ENCODE peak calls at places on chromosomes 4 and X, in four cellular contexts. K is GM20000, Q is AG10803, H is BJ. O is an unnamed sample.

GRCh38 chrX:97529801-97530200 is 646.1 kb downstream of the RPA4 start:
- DNase-seq in K (no peak), Q (no peak), H (no peak), O (no peak)

GRCh38 chrX:38656350-38656915 is 95.1 kb downstream of the TSPAN7 start:
- DNase-seq in K (no peak), Q (no peak), H (no peak), O (no peak)

GRCh38 chr4:173490817-173491518 is 39.1 kb downstream of the HAND2 start:
- DNase-seq in K (no peak), Q (peak), H (no peak), O (peak)

GRCh38 chr4:3464911-3465697 is 2.0 kb downstream of the DOK7 start:
- DNase-seq in K (no peak), Q (no peak), H (no peak), O (no peak)

GRCh38 chr4:96052827-96053226 is 212.9 kb downstream of the PDHA2 start:
- DNase-seq in K (no peak), Q (no peak), H (no peak), O (no peak)

GRCh38 chr4:139171878-139172691 is 4.9 kb downstream of the ELF2 start:
- DNase-seq in K (no peak), Q (peak), H (no peak), O (no peak)

GRCh38 chr4:99179626-99180025 is 35.5 kb upstream of the ADH4 start:
- DNase-seq in K (no peak), Q (no peak), H (no peak), O (no peak)

GRCh38 chr4:172009461-172009860 is 196.3 kb downstream of the GALNTL6 start:
- DNase-seq in K (no peak), Q (peak), H (no peak), O (no peak)

GRCh38 chr4:88698539-88698938 is 910 bp upstream of the NAP1L5 start:
- DNase-seq in K (peak), Q (no peak), H (no peak), O (no peak)

GRCh38 chr4:53919605-53920004 is 144.8 kb downstream of the CHIC2 start:
- DNase-seq in K (no peak), Q (peak), H (no peak), O (no peak)

GRCh38 chr4:8280876-8281440 is 11.4 kb downstream of the HTRA3 start:
- DNase-seq in K (no peak), Q (no peak), H (no peak), O (no peak)

GRCh38 chr4:64248151-64248550 is 161.1 kb downstream of the TECRL start:
- DNase-seq in K (no peak), Q (no peak), H (no peak), O (no peak)

GRCh38 chr4:118086334-118086733 is 52.0 kb downstream of the NDST3 start:
- DNase-seq in K (no peak), Q (peak), H (peak), O (peak)

GRCh38 chr4:123418486-123418931 is 21.9 kb downstream of the SPRY1 start:
- DNase-seq in K (no peak), Q (peak), H (peak), O (peak)

GRCh38 chr4:14264437-14264836 is 636.9 kb upstream of the BOD1L1 start:
- DNase-seq in K (no peak), Q (no peak), H (no peak), O (peak)

GRCh38 chr4:88054909-88055308 is 47.5 kb downstream of the PKD2 start:
- DNase-seq in K (no peak), Q (peak), H (no peak), O (peak)

GRCh38 chr4:165011403-165011802 is 20.4 kb upstream of the TRIM60 start:
- DNase-seq in K (no peak), Q (no peak), H (no peak), O (no peak)

GRCh38 chr4:2812985-2813384 is 20.1 kb downstream of the SH3BP2 start:
- DNase-seq in K (no peak), Q (no peak), H (no peak), O (no peak)

GRCh38 chrX:47814853-47815252 is 21.8 kb upstream of the ZNF81 start:
- DNase-seq in K (no peak), Q (peak), H (no peak), O (no peak)
- TF ChIP-seq CTCF in K (no peak), Q (peak), H (no peak), O (no peak)

GRCh38 chr4:109350121-109350520 is 47.7 kb upstream of the COL25A1 start:
- DNase-seq in K (no peak), Q (no peak), H (no peak), O (no peak)
- TF ChIP-seq CTCF in K (no peak), Q (no peak), H (no peak), O (no peak)

GRCh38 chr4:73434311-73434710 is 1.7 kb upstream of the AFP start:
- DNase-seq in K (peak), Q (no peak), H (no peak), O (no peak)
- TF ChIP-seq CTCF in K (peak), Q (peak), H (peak), O (peak)

GRCh38 chr4:84681488-84682274 is 98.8 kb downstream of the CDS1 start:
- DNase-seq in K (no peak), Q (peak), H (peak), O (no peak)
- TF ChIP-seq CTCF in K (no peak), Q (peak), H (peak), O (no peak)

GRCh38 chr4:105197777-105198176 is 51.1 kb downstream of the TET2 start:
- DNase-seq in K (no peak), Q (peak), H (no peak), O (no peak)

GRCh38 chr4:105194328-105195231 is 47.9 kb downstream of the TET2 start:
- DNase-seq in K (peak), Q (no peak), H (no peak), O (no peak)

GRCh38 chr4:105192910-105193309 is 46.2 kb downstream of the TET2 start:
- DNase-seq in K (no peak), Q (no peak), H (no peak), O (no peak)

GRCh38 chr4:105198541-105198940 is 51.9 kb downstream of the TET2 start:
- DNase-seq in K (no peak), Q (peak), H (no peak), O (no peak)

DNA sequence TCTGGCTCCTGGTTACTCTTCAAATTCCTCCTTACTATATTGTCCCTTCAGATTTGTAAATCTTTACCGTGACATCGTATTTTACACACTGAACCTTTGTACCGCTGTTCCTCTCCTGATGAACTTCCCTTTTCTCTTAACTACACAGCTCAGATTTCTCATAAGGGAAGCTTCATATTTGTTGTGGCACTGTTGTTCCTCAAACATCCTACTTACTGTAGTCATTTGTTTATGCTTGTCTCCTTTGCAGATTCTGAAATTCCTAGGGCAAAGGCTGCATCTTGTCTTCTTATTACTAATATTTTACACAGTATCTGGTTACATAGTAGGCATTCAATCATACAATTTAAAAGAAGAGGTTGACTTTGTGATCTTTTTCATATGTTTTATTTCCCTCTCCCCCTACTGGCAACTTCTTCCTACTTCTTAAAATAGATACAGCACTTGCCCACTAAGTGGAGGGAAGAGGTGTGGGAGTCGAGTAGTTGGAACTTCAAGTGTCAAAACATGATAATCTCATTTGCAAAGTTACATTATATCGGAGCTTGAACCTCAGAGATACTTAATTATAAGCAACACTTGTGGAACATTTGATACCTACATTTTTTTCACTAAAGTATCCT is 50.0 kb downstream of the TET2 start:
- DNase-seq in K (no peak), Q (no peak), H (no peak), O (no peak)
- TF ChIP-seq CTCF in K (no peak), Q (peak), H (peak), O (no peak)

GRCh38 chr4:128060620-128061565 is at the start of gene LARP1B:
- DNase-seq in K (peak), Q (peak), H (peak), O (peak)

GRCh38 chr4:128056396-128056795 is 4.7 kb upstream of the LARP1B start:
- DNase-seq in K (no peak), Q (no peak), H (no peak), O (no peak)

GRCh38 chr4:128060130-128060619 is 937 bp upstream of the LARP1B start:
- DNase-seq in K (peak), Q (peak), H (no peak), O (no peak)

DNA sequence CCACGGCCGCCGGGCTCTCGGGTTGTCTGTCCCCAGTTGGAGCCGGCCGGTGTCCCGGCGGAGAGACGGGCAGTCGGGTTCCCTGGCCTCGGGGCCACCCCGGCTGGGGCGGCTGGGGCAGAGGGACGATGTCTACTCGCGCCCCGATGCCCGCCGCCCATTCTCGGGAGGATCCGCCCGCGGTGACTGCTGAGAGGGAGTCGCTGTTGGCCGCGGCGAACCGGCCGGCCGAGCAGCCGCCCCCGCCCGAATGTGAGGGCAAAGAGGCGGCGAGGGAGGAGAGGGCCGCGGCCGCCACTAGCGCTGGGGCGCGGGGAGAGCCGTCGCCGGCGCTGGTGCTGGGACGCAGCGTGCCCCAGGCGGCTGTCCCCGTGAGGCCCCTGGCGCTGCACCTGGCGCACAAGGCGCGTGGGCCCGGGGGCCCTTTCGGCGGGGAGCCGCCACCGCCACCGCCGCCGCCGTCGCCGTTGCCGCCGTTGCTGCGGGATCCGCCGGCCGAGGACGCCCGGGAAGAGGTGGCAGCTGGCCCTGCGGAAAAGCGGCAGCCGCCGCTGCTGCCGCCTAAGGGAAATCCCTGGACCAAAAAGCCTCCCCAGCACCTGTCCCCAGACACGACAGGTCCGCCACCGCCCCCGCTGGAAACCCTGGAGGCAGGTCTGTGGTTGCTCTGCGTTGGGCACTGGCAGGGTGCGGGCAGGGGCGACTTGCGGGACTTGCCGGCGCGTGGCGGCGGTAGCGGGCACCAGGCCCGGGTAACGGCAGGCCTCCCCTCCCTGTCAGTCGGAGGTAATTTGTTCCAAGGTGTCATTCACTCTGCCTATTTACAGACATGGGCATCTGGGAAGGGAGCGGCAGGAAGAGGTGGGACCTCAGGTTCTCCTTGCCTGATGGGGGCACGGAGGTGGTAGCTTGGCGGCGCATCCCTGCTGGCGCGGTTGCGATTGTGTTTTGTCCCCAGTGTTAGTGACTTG is 739 bp downstream of the LARP1B start:
- DNase-seq in K (peak), Q (peak), H (no peak), O (peak)
- TF ChIP-seq CTCF in K (no peak), Q (peak), H (peak), O (no peak)

DNA sequence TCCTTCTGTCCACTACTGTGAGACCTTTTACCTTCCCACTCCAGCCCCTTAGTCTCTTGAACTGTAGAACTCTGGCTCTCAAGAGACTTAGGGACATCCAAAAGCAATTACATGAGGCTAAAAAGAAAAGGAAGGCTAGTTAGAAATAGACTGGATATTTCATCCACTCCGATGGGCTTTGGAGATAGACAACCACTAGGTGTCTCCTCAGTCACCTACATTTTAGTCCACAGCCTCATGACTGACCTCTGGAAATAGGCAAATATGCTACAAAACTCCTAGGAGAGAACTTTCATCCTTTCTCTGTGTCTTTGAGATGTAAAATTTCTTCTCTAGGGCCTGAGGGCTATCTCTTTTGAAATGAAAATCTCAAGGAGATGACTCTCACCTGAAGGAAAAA is 45.1 kb upstream of the LAMP2 start:
- DNase-seq in K (peak), Q (peak), H (no peak), O (peak)
- TF ChIP-seq CTCF in K (no peak), Q (peak), H (peak), O (peak)

DNA sequence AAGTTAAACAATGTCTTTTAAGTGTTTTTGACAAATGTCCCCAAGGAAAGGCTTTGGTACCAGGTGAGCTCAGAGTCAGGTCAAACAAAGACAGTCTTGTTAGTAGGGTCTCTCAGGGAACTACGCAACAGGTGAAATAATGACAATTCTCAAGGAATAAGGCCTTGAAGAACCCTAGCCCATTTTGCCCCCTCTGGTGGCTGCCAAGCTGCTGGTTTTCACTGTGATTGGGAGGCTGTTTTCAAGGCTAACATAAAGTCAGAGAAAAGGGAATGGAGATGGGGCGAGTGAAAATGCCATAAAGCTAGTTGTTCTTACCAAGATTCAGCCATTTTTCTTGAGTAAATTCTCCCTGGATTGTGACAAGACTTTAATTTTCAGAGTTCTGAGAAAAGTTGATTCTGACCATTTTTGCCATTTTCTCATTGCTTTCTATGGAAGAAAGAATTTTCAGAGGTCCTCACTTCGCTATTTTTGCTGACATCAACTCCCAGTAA is 58.7 kb downstream of the RWDD4 start:
- DNase-seq in K (no peak), Q (no peak), H (no peak), O (no peak)
- TF ChIP-seq CTCF in K (no peak), Q (peak), H (peak), O (no peak)

O was measured in Calu3.